ENCODE peak calls at places on chromosome 17, in six cellular contexts. One of them, this sample, is unnamed. For H3K4me1, the result is how much of the 10 kb centered on the place peaks cover.

GRCh38 chr17:4940625-4941021 is 555 bp downstream of the RNF167 start:
- DNase-seq in H1: no peak
- DNase-seq in neuronal stem cell: no peak
- DNase-seq in mesenchymal stem cell: no peak
- DNase-seq in H9: no peak
- DNase-seq in IMR-90: no peak
- DNase-seq in this sample: no peak

GRCh38 chr17:32757963-32758362 is 119.0 kb downstream of the MYO1D start:
- DNase-seq in H1: no peak
- DNase-seq in neuronal stem cell: no peak
- DNase-seq in IMR-90: no peak
- DNase-seq in mesenchymal stem cell: peak
- DNase-seq in H9: no peak
- DNase-seq in this sample: peak

GRCh38 chr17:35816723-35817122 is 7.4 kb downstream of the TAF15 start:
- DNase-seq in IMR-90: no peak
- DNase-seq in H9: no peak
- DNase-seq in mesenchymal stem cell: no peak
- DNase-seq in neuronal stem cell: no peak
- DNase-seq in H1: no peak
- DNase-seq in this sample: no peak

GRCh38 chr17:50196036-50196435 is 5.4 kb downstream of the COL1A1 start:
- DNase-seq in neuronal stem cell: no peak
- DNase-seq in IMR-90: peak
- DNase-seq in H9: no peak
- DNase-seq in H1: no peak
- DNase-seq in mesenchymal stem cell: no peak
- DNase-seq in this sample: no peak

GRCh38 chr17:72599891-72600290 is 479.1 kb downstream of the SOX9 start:
- DNase-seq in neuronal stem cell: no peak
- DNase-seq in mesenchymal stem cell: no peak
- DNase-seq in H1: no peak
- DNase-seq in H9: no peak
- DNase-seq in IMR-90: no peak
- DNase-seq in this sample: no peak

GRCh38 chr17:55219939-55220338 is 44.8 kb upstream of the HLF start:
- DNase-seq in IMR-90: no peak
- DNase-seq in H1: no peak
- DNase-seq in H9: no peak
- DNase-seq in neuronal stem cell: no peak
- DNase-seq in mesenchymal stem cell: no peak
- DNase-seq in this sample: no peak

GRCh38 chr17:49022391-49022941 is 25.3 kb downstream of the IGF2BP1 start:
- DNase-seq in mesenchymal stem cell: no peak
- DNase-seq in neuronal stem cell: peak
- DNase-seq in IMR-90: peak
- DNase-seq in H9: peak
- DNase-seq in H1: peak
- DNase-seq in this sample: no peak

GRCh38 chr17:80367510-80367909 is 47.5 kb upstream of the ENDOV start:
- DNase-seq in neuronal stem cell: no peak
- DNase-seq in mesenchymal stem cell: no peak
- DNase-seq in H9: no peak
- DNase-seq in H1: no peak
- DNase-seq in IMR-90: no peak
- DNase-seq in this sample: no peak

GRCh38 chr17:7132511-7133094 is 18.0 kb upstream of the ASGR2 start:
- DNase-seq in H9: peak
- DNase-seq in neuronal stem cell: peak
- DNase-seq in IMR-90: no peak
- DNase-seq in mesenchymal stem cell: peak
- DNase-seq in H1: peak
- DNase-seq in this sample: peak

GRCh38 chr17:43667506-43668438 is 6.0 kb upstream of the MEOX1 start:
- DNase-seq in H1: no peak
- DNase-seq in H9: no peak
- DNase-seq in IMR-90: peak
- DNase-seq in mesenchymal stem cell: no peak
- DNase-seq in neuronal stem cell: no peak
- DNase-seq in this sample: peak

GRCh38 chr17:80036715-80037477 is 454 bp downstream of the CCDC40 start:
- DNase-seq in H1: peak
- DNase-seq in H9: peak
- DNase-seq in mesenchymal stem cell: peak
- DNase-seq in IMR-90: no peak
- DNase-seq in neuronal stem cell: peak
- DNase-seq in this sample: peak

GRCh38 chr17:7208027-7208571 is 11.5 kb downstream of the DLG4 start:
- DNase-seq in neuronal stem cell: no peak
- DNase-seq in H9: peak
- DNase-seq in mesenchymal stem cell: no peak
- DNase-seq in IMR-90: no peak
- DNase-seq in H1: peak
- DNase-seq in this sample: no peak

GRCh38 chr17:53142890-53143289 is 679.8 kb upstream of the KIF2B start:
- DNase-seq in H9: peak
- DNase-seq in neuronal stem cell: no peak
- DNase-seq in mesenchymal stem cell: peak
- DNase-seq in IMR-90: no peak
- DNase-seq in H1: no peak
- DNase-seq in this sample: no peak

GRCh38 chr17:45850468-45850867 is 5.8 kb downstream of the SPPL2C start:
- DNase-seq in mesenchymal stem cell: no peak
- DNase-seq in neuronal stem cell: no peak
- DNase-seq in H1: no peak
- DNase-seq in IMR-90: no peak
- DNase-seq in H9: no peak
- DNase-seq in this sample: no peak

GRCh38 chr17:61465550-61466237 is 13.5 kb downstream of the TBX4 start:
- DNase-seq in H9: peak
- DNase-seq in mesenchymal stem cell: no peak
- DNase-seq in H1: no peak
- DNase-seq in neuronal stem cell: no peak
- DNase-seq in IMR-90: no peak
- DNase-seq in this sample: no peak

GRCh38 chr17:62566996-62567578 is 60.4 kb upstream of the MRC2 start:
- DNase-seq in H1: no peak
- DNase-seq in neuronal stem cell: no peak
- DNase-seq in H9: no peak
- DNase-seq in mesenchymal stem cell: no peak
- DNase-seq in IMR-90: no peak
- DNase-seq in this sample: no peak

GRCh38 chr17:80855968-80856862 is 135.4 kb upstream of the CHMP6 start:
- DNase-seq in mesenchymal stem cell: peak
- DNase-seq in H1: no peak
- DNase-seq in H9: no peak
- DNase-seq in IMR-90: peak
- DNase-seq in neuronal stem cell: no peak
- DNase-seq in this sample: peak

DNA sequence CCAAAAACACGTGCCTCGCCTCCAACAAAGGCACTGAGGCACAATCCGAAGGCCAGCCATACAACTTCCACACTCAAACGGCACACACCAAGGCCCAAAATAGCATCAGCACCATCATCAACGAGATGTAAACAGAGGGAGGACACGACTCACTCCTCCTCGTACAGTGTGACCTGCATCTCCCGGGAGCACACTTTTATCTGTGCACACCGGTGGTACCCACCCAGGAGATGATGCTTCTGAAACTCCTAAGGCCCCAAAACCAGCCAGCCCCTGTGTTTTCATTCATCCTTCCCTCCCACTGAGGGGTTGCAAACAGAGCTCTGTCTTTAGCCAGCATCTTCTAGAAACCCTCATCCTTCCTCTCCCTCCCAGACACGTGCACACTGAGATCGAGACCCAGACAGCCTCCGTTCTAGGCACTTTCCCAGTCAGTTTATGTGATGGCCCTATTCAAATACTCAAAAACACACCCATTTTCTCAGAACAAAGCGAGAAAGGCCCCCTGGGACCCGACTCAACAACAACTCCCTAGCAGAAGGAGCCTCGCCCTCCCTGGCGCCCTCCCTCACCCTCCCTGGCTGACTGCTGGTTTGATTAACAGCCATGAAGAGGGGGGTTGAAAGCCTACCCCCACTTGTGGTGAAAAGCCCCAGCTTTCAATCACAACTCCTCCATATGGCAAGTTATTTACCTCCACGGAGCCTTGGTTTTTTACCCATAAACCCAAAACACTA is 76.3 kb downstream of the GAS7 start:
- DNase-seq in H1: no peak
- DNase-seq in H9: no peak
- DNase-seq in neuronal stem cell: no peak
- DNase-seq in IMR-90: peak
- DNase-seq in mesenchymal stem cell: no peak
- DNase-seq in this sample: no peak
- H2AK5ac ChIP-seq in H1: peak
- H2AK5ac ChIP-seq in H9: no peak
- H2AK5ac ChIP-seq in neuronal stem cell: no peak
- H2AK5ac ChIP-seq in IMR-90: peak
- H2AK5ac ChIP-seq in mesenchymal stem cell: peak
- H2AK5ac ChIP-seq in this sample: peak

GRCh38 chr17:41738801-41739112 is 4.3 kb upstream of the HAP1 start:
- DNase-seq in neuronal stem cell: no peak
- DNase-seq in H9: no peak
- DNase-seq in IMR-90: no peak
- DNase-seq in H1: peak
- DNase-seq in mesenchymal stem cell: no peak
- DNase-seq in this sample: no peak
- H2AFZ ChIP-seq in neuronal stem cell: peak
- H2AFZ ChIP-seq in H9: no peak
- H2AFZ ChIP-seq in IMR-90: peak
- H2AFZ ChIP-seq in H1: peak
- H2AFZ ChIP-seq in mesenchymal stem cell: no peak
- H2AFZ ChIP-seq in this sample: no peak

GRCh38 chr17:27568216-27568615 is 62.8 kb upstream of the LGALS9 start:
- DNase-seq in mesenchymal stem cell: no peak
- DNase-seq in H1: no peak
- DNase-seq in H9: no peak
- DNase-seq in IMR-90: no peak
- DNase-seq in neuronal stem cell: no peak
- DNase-seq in this sample: no peak

GRCh38 chr17:27568811-27569210 is 62.2 kb upstream of the LGALS9 start:
- DNase-seq in mesenchymal stem cell: no peak
- DNase-seq in IMR-90: no peak
- DNase-seq in neuronal stem cell: no peak
- DNase-seq in H1: no peak
- DNase-seq in H9: no peak
- DNase-seq in this sample: no peak

GRCh38 chr17:27570578-27570914 is 60.4 kb upstream of the LGALS9 start:
- DNase-seq in mesenchymal stem cell: no peak
- DNase-seq in H9: no peak
- DNase-seq in neuronal stem cell: no peak
- DNase-seq in IMR-90: no peak
- DNase-seq in H1: no peak
- DNase-seq in this sample: peak

GRCh38 chr17:27569884-27570577 is 61.0 kb upstream of the LGALS9 start:
- DNase-seq in H9: no peak
- DNase-seq in IMR-90: no peak
- DNase-seq in mesenchymal stem cell: peak
- DNase-seq in neuronal stem cell: no peak
- DNase-seq in H1: no peak
- DNase-seq in this sample: peak

GRCh38 chr17:27569257-27569722 is 61.7 kb upstream of the LGALS9 start:
- DNase-seq in neuronal stem cell: peak
- DNase-seq in IMR-90: peak
- DNase-seq in mesenchymal stem cell: no peak
- DNase-seq in H9: peak
- DNase-seq in H1: peak
- DNase-seq in this sample: peak
- H3K4me1 ChIP-seq in neuronal stem cell: under half
- H3K4me1 ChIP-seq in IMR-90: half or more
- H3K4me1 ChIP-seq in mesenchymal stem cell: under half
- H3K4me1 ChIP-seq in H9: under half
- H3K4me1 ChIP-seq in H1: under half
- H3K4me1 ChIP-seq in this sample: under half

GRCh38 chr17:3529817-3530741 is 27.5 kb downstream of the TRPV3 start:
- DNase-seq in H1: no peak
- DNase-seq in H9: peak
- DNase-seq in neuronal stem cell: peak
- DNase-seq in IMR-90: no peak
- DNase-seq in mesenchymal stem cell: no peak
- DNase-seq in this sample: peak
- H2AK5ac ChIP-seq in H1: peak
- H2AK5ac ChIP-seq in H9: no peak
- H2AK5ac ChIP-seq in neuronal stem cell: peak
- H2AK5ac ChIP-seq in IMR-90: no peak
- H2AK5ac ChIP-seq in mesenchymal stem cell: no peak
- H2AK5ac ChIP-seq in this sample: no peak

GRCh38 chr17:15659663-15660062 is 24.4 kb downstream of the TRIM16 start:
- DNase-seq in mesenchymal stem cell: no peak
- DNase-seq in H1: no peak
- DNase-seq in neuronal stem cell: no peak
- DNase-seq in IMR-90: no peak
- DNase-seq in H9: peak
- DNase-seq in this sample: peak
- H2AFZ ChIP-seq in mesenchymal stem cell: no peak
- H2AFZ ChIP-seq in H1: no peak
- H2AFZ ChIP-seq in neuronal stem cell: no peak
- H2AFZ ChIP-seq in IMR-90: no peak
- H2AFZ ChIP-seq in H9: no peak
- H2AFZ ChIP-seq in this sample: no peak

GRCh38 chr17:8855477-8856204 is 11.8 kb downstream of the PIK3R6 start:
- DNase-seq in IMR-90: no peak
- DNase-seq in H9: no peak
- DNase-seq in neuronal stem cell: no peak
- DNase-seq in mesenchymal stem cell: no peak
- DNase-seq in H1: no peak
- DNase-seq in this sample: no peak
- H3K4me1 ChIP-seq in IMR-90: under half
- H3K4me1 ChIP-seq in H9: under half
- H3K4me1 ChIP-seq in neuronal stem cell: under half
- H3K4me1 ChIP-seq in mesenchymal stem cell: under half
- H3K4me1 ChIP-seq in H1: under half
- H3K4me1 ChIP-seq in this sample: under half

This sample was measured in trophoblast cell.